ENCODE peak calls at places on chromosomes 13 and 19, in seven cellular contexts. G, T, Y, E, I, Q and D are unnamed samples.

GRCh38 chr13:105165449-105166125 is 1369.9 kb downstream of the EFNB2 start:
- DNase-seq in E (no peak), Q (no peak), G (no peak), Y (no peak), I (peak; percentile 19), T (no peak), D (no peak)

GRCh38 chr19:40147693-40148347 is 43.4 kb upstream of the MAP3K10 start:
- DNase-seq in G (peak; percentile 50), Y (no peak), I (no peak), E (no peak), T (no peak), Q (peak; percentile 59), D (peak; percentile 64)

GRCh38 chr19:39531834-39532232 is 819 bp downstream of the EID2B start:
- DNase-seq in I (no peak), Y (no peak), T (no peak), G (no peak), Q (no peak), E (no peak), D (no peak)

GRCh38 chr19:52961981-52962380 is 700 bp downstream of the ZNF816 start:
- DNase-seq in Y (no peak), G (peak; percentile 7), T (no peak), I (no peak), Q (no peak), E (no peak), D (no peak)

GRCh38 chr13:62320129-62320724 is 904.6 kb upstream of the PCDH20 start:
- DNase-seq in G (peak; percentile 49), Y (no peak), I (no peak), Q (peak; percentile 33), T (no peak), E (no peak), D (no peak)

GRCh38 chr13:102402292-102402691 is 444 bp upstream of the FGF14 start:
- DNase-seq in E (peak; percentile 11), Q (peak; percentile 44), Y (no peak), I (no peak), G (no peak), T (no peak), D (peak; percentile 19)

GRCh38 chr13:91647361-91647970 is 249.0 kb downstream of the GPC5 start:
- DNase-seq in G (peak; percentile 14), E (peak; percentile 9), Q (peak; percentile 36), I (peak; percentile 18), T (no peak), Y (no peak), D (peak; percentile 67)

GRCh38 chr19:45200614-45201013 is 22.0 kb downstream of the BLOC1S3 start:
- DNase-seq in T (no peak), Q (no peak), G (no peak), I (no peak), Y (no peak), E (peak; percentile 31), D (peak; percentile 27)

GRCh38 chr13:97366172-97366688 is 67.7 kb upstream of the RAP2A start:
- DNase-seq in I (no peak), Q (no peak), E (no peak), Y (no peak), T (no peak), G (peak; percentile 10), D (no peak)

GRCh38 chr13:95231393-95231792 is 69.9 kb downstream of the ABCC4 start:
- DNase-seq in G (no peak), Q (no peak), T (no peak), Y (peak; percentile 27), I (no peak), E (no peak), D (no peak)

GRCh38 chr13:52848455-52849190 is at the start of gene PCDH8:
- DNase-seq in I (no peak), Y (no peak), T (no peak), Q (no peak), G (no peak), E (no peak), D (peak; percentile 65)

GRCh38 chr13:52845766-52846566 is 2.5 kb downstream of the PCDH8 start:
- DNase-seq in Q (no peak), T (no peak), I (peak; percentile 45), E (peak; percentile 21), G (no peak), Y (no peak), D (peak; percentile 56)

GRCh38 chr13:52847682-52848432 is 583 bp downstream of the PCDH8 start:
- DNase-seq in G (no peak), I (no peak), E (no peak), Q (no peak), Y (no peak), T (no peak), D (no peak)

GRCh38 chr13:52846567-52847321 is 1.7 kb downstream of the PCDH8 start:
- DNase-seq in G (no peak), Q (peak; percentile 10), T (no peak), Y (no peak), E (peak; percentile 62), I (peak; percentile 63), D (no peak)

DNA sequence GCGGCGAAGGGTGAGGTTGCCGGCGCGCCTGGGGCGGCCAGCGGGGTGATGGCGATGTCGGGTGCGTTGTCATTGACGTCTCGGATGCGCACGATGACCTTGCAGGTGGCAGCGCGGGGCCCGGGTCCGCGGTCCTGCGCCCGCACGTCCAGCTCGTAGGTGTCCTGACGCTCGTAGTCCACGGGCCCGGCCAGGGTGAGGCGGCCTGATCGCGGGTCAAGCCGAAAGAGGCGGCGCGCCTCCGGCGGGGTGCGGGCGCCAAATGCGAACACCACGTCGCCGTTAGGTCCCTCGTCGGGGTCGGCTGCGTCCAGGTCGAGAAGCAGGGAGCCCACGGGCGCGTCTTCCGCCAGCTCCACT is 1.1 kb downstream of the PCDH8 start:
- DNase-seq in T (no peak), E (no peak), Y (no peak), I (no peak), Q (no peak), G (no peak), D (no peak)
- H3K4me3 ChIP-seq in T (no peak overlapping the region), E (no peak overlapping the region), Y (no peak overlapping the region), I (no peak overlapping the region), Q (no peak overlapping the region), G (no peak overlapping the region), D (no peak overlapping the region)

GRCh38 chr13:99961634-99962033 is 9.9 kb downstream of the ZIC5 start:
- DNase-seq in T (no peak), Q (no peak), E (no peak), G (no peak), Y (no peak), I (no peak), D (no peak)
- H3K27me3 ChIP-seq in T (peaks cover 32% of the 10 kb centered on the region), Q (peaks cover 73% of the 10 kb centered on the region), E (peaks cover 100% of the 10 kb centered on the region), G (peaks cover 78% of the 10 kb centered on the region), Y (peaks cover 99% of the 10 kb centered on the region), I (peaks cover 84% of the 10 kb centered on the region), D (no peaks in the 10 kb centered on the region)

GRCh38 chr19:30898353-30899103 is 450.7 kb downstream of the TSHZ3 start:
- DNase-seq in Q (no peak), I (no peak), Y (no peak), E (no peak), G (no peak), T (no peak), D (no peak)
- H3K9me3 ChIP-seq in Q (no peaks in the 10 kb centered on the region), I (no peaks in the 10 kb centered on the region), Y (no peaks in the 10 kb centered on the region), E (no peaks in the 10 kb centered on the region), G (no peaks in the 10 kb centered on the region), T (no peaks in the 10 kb centered on the region), D (no peaks in the 10 kb centered on the region)

GRCh38 chr19:8573316-8573715 is 3.9 kb downstream of the MYO1F start:
- DNase-seq in T (no peak), G (no peak), Y (no peak), E (no peak), I (no peak), Q (no peak), D (no peak)
- H3K4me3 ChIP-seq in T (no peak overlapping the region), G (no peak overlapping the region), Y (no peak overlapping the region), E (no peak overlapping the region), I (no peak overlapping the region), Q (no peak overlapping the region), D (no peak overlapping the region)

DNA sequence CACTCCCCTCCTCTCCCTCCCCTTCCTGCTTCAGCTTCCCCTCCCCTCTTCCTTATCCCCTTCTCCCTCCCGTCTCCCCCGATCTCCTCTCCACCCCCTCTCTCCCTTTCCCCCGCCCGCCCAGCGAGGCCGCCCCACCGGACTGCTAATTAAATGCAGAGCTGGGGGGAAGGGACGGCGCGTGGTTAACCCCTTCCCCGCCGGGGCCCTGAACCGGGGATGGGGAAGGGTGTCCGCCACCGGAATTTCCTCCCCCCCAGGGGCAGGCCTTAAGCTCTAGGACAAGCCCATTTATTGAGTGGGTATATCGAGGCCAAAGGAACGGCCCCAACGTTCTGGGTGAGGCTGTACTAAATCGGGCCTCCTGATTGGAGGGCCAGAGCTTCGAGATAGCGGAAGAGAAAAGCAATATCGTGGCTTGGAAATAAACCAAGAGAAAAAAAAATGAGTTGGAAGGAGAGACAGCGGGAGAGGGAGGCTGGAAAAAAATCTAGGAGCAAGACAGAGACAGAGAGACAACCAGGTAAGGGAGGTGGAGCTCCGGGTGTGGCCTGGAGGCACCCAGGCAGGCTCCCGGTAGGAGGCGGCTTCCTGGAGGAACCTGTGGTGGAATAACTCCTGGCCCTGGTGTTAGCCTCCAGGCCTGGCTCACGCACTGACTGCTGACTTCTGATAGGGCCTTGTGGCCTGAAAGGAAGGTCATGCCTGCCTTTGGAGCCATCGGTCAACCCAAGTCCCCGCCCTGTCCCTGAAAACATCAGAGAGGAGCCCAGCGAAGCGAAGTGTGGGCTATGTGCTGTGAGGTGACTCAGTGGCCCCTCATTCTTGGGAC is 11.6 kb upstream of the JUND start:
- DNase-seq in Q (peak; percentile 72), E (peak; percentile 89), Y (peak; percentile 81), G (peak; percentile 8), T (peak; percentile 49), I (peak; percentile 83), D (no peak)
- H3K27me3 ChIP-seq in Q (no peaks in the 10 kb centered on the region), E (no peaks in the 10 kb centered on the region), Y (no peaks in the 10 kb centered on the region), G (no peaks in the 10 kb centered on the region), T (no peaks in the 10 kb centered on the region), I (no peaks in the 10 kb centered on the region), D (no peaks in the 10 kb centered on the region)

DNA sequence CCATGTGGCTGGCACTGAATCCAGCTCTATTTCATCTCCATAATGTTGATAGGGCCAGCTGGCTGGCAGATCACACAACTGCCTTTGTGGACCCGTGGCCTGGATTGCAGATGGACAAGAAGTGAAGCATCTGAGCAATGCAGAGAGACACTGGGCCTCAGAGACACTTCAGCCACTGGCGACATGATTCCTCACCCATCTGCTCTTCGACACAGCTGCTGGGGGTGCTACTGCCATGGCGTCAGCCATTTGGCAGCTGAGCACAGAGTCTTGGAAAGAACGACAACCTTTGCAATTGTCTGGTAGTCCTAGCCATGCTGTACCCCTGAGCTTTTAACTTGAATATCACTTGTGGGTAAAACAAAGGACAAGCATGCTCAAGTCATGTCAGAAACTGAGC is 79.4 kb upstream of the MYO16 start:
- DNase-seq in Q (no peak), I (no peak), E (no peak), G (no peak), Y (no peak), T (no peak), D (no peak)
- H3K9me3 ChIP-seq in Q (no peaks in the 10 kb centered on the region), I (no peaks in the 10 kb centered on the region), E (no peaks in the 10 kb centered on the region), G (no peaks in the 10 kb centered on the region), Y (no peaks in the 10 kb centered on the region), T (no peaks in the 10 kb centered on the region), D (no peaks in the 10 kb centered on the region)

DNA sequence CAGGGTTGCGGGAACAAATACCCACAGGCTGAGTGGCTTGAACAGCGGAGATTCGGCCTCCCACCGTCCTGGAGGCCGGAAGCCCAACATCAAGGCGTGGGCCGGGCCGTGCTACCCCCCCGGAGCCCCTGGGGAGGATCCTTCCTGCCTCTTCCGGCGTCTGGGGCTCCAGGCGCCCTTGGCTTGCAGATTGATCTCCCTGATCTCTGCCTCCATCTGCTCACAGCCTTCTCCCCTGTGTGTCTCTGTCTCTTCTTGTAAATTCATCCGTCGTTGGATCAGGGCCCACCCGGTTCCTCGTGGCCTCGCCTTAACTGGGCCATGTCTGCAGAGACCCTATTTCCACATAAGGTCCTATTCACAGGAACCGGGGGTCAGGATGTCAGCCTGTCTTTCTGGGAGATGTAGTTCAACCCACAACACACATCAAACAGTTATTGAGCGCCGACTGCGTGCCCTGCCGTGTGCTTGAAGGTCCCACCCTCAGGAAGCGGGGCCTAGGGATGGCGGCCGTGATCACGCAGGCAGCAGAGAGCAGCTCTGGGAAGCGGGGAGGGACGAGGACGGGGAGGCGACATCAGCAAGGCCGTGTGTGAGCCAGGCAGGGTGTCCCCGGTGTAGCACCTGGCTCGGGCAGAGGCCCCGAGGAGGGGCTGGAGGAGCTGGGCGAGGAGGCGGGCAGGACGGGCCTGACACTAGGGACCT is 21.3 kb downstream of the HCN2 start:
- DNase-seq in I (no peak), E (peak; percentile 76), Y (no peak), G (no peak), T (no peak), Q (peak; percentile 82), D (no peak)
- H3K4me3 ChIP-seq in I (peak overlapping the region; percentile 15), E (no peak overlapping the region), Y (no peak overlapping the region), G (no peak overlapping the region), T (no peak overlapping the region), Q (peak overlapping the region; percentile 30), D (no peak overlapping the region)